ENCODE peak calls at places on chromosomes 6 and 20, in four cellular contexts. Y is ovary, V is Peyer's patch, I is AG04450. B is an unnamed sample.

GRCh38 chr20:38293490-38294333 is 10.2 kb upstream of the BPI start:
- DNase-seq in V (no peak), I (no peak), Y (no peak), B (no peak)

GRCh38 chr6:121879149-121879548 is 443.7 kb downstream of the GJA1 start:
- DNase-seq in I (peak; percentile 63), V (no peak), Y (no peak), B (no peak)

GRCh38 chr6:158414900-158415299 is 102.6 kb downstream of the TULP4 start:
- DNase-seq in Y (no peak), V (no peak), I (peak; percentile 13), B (no peak)

GRCh38 chr6:159309723-159310122 is 140.5 kb downstream of the FNDC1 start:
- DNase-seq in Y (no peak), I (no peak), V (no peak), B (no peak)

GRCh38 chr20:4134861-4135379 is 119.6 kb upstream of the RNF24 start:
- DNase-seq in V (peak; percentile 60), Y (no peak), I (no peak), B (no peak)

GRCh38 chr20:44151621-44152416 is 35.2 kb downstream of the JPH2 start:
- DNase-seq in I (no peak), Y (no peak), V (no peak), B (no peak)

GRCh38 chr6:134757911-134758361 is 192.0 kb downstream of the ALDH8A1 start:
- DNase-seq in V (peak; percentile 76), I (no peak), Y (no peak), B (no peak)

GRCh38 chr6:83615025-83615999 is 93.6 kb downstream of the SNAP91 start:
- DNase-seq in I (peak; percentile 1), Y (no peak), V (no peak), B (no peak)

GRCh38 chr20:4225778-4226177 is 210.4 kb upstream of the RNF24 start:
- DNase-seq in V (no peak), Y (no peak), I (peak; percentile 85), B (no peak)

GRCh38 chr6:159469449-159469848 is 223.6 kb downstream of the SOD2 start:
- DNase-seq in Y (no peak), V (peak; percentile 52), I (no peak), B (no peak)

GRCh38 chr20:21515300-21516179 is 1.7 kb upstream of the NKX2-2 start:
- DNase-seq in I (no peak), Y (no peak), V (no peak), B (no peak)

GRCh38 chr20:50672400-50673145 is 18.8 kb downstream of the RIPOR3 start:
- DNase-seq in Y (no peak), I (no peak), V (no peak), B (no peak)

GRCh38 chr6:144408151-144408550 is 123.0 kb downstream of the UTRN start:
- DNase-seq in Y (peak; percentile 40), I (no peak), V (no peak), B (no peak)

GRCh38 chr20:1997483-1998192 is 3.8 kb upstream of the PDYN start:
- DNase-seq in I (no peak), V (no peak), Y (no peak), B (no peak)

GRCh38 chr20:43983359-43983758 is 68.7 kb downstream of the TOX2 start:
- DNase-seq in V (peak; percentile 71), I (no peak), Y (no peak), B (no peak)

GRCh38 chr6:18640134-18640533 is 253.0 kb downstream of the RNF144B start:
- DNase-seq in I (no peak), Y (no peak), V (no peak), B (no peak)

GRCh38 chr6:154249499-154250298 is 106.9 kb downstream of the IPCEF1 start:
- DNase-seq in Y (no peak), V (no peak), I (no peak), B (peak; percentile 76)

GRCh38 chr6:40082278-40083043 is 148.2 kb upstream of the MOCS1 start:
- DNase-seq in V (no peak), Y (no peak), I (no peak), B (no peak)

GRCh38 chr6:32111424-32112066 is 2.4 kb upstream of the TNXB start:
- DNase-seq in I (no peak), V (no peak), Y (peak; percentile 65), B (no peak)

GRCh38 chr20:9974324-9974723 is 60.5 kb upstream of the ANKEF1 start:
- DNase-seq in I (no peak), Y (no peak), V (no peak), B (no peak)
- H3K9me3 ChIP-seq in I (no peaks in the 10 kb centered on the region), Y (no peaks in the 10 kb centered on the region), V (no peaks in the 10 kb centered on the region), B (no peaks in the 10 kb centered on the region)

GRCh38 chr6:98833101-98834059 is 994 bp upstream of the POU3F2 start:
- DNase-seq in Y (no peak), V (peak; percentile 47), I (no peak), B (peak; percentile 32)
- H3K27me3 ChIP-seq in Y (peaks cover 6% of the 10 kb centered on the region), V (peaks cover 76% of the 10 kb centered on the region), I (peaks cover 84% of the 10 kb centered on the region), B (peaks cover 46% of the 10 kb centered on the region)

GRCh38 chr20:55676097-55676496 is 329.2 kb downstream of the CBLN4 start:
- DNase-seq in I (no peak), Y (no peak), V (no peak), B (no peak)

GRCh38 chr20:55678970-55679667 is 326.2 kb downstream of the CBLN4 start:
- DNase-seq in V (no peak), I (no peak), Y (no peak), B (no peak)

DNA sequence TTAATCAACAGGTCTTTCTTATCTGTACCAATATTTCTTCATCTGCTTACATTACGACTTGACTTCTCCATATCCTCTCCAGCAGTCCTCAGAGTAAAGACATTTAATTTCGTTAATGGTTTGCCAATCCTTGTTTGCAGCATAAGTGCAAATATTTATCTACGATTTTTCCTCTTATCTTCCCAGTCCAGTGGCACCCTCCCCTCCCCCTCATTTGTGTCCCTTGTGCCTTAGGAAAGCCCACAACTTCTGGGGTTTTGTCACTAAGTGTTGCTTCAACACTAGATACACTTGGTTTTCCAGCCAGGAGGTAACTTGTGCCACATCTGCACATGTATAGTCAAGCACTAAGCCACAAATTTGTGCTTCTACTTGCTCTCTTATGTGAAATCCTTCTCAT is 327.2 kb downstream of the CBLN4 start:
- DNase-seq in I (no peak), V (no peak), Y (no peak), B (no peak)
- H3K9me3 ChIP-seq in I (peaks cover 6% of the 10 kb centered on the region), V (no peaks in the 10 kb centered on the region), Y (no peaks in the 10 kb centered on the region), B (no peaks in the 10 kb centered on the region)

DNA sequence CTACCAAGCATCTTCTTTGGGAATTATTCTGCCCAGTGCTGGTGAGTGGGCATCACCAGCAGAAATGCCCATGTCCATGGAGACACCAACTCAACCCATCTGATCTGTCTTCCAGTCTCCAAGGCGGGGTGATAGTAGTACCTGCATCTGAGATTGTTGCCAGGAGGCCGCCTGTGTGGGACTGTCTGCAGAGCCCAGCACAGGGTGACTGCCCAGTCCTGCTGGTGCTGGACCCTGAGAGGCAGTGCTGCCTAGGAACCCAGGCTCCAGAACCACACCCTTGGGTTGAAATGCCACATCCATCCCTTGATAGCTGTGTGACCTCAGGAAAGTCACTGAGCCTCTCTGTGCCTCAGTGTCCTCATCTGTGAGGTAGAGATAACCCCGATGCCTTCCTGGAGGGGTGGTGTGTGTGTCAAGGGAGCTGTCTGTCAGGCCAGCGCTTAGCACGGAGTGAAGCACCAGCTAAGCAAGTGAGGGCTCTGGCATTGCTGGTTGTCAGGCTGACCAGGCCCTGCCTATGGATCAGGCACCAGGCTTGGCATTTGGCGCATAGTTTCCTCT is 268.1 kb downstream of the CDH4 start:
- DNase-seq in V (no peak), Y (no peak), I (no peak), B (no peak)
- H3K27me3 ChIP-seq in V (no peaks in the 10 kb centered on the region), Y (no peaks in the 10 kb centered on the region), I (no peaks in the 10 kb centered on the region), B (no peaks in the 10 kb centered on the region)

GRCh38 chr20:469746-470490 is 7.6 kb upstream of the TBC1D20 start:
- DNase-seq in Y (no peak), V (no peak), I (no peak), B (no peak)
- H3K9me3 ChIP-seq in Y (no peaks in the 10 kb centered on the region), V (no peaks in the 10 kb centered on the region), I (peaks cover 5% of the 10 kb centered on the region), B (peaks cover 4% of the 10 kb centered on the region)

B was measured in CD8-positive, alpha-beta memory T cell.